ENCODE peak calls at places on chromosomes 4 and X, in seven cellular contexts. V is HEK293T, S is WTC11, O is K562, K is HCT116, B is HepG2, C is GM12878. Q is an unnamed sample.

GRCh38 chrX:22922961-22923360 is 76.8 kb upstream of the DDX53 start:
- DNase-seq in K (no peak), S (no peak), O (no peak), B (no peak), V (no peak), C (no peak), Q (no peak)

GRCh38 chrX:86946569-86946968 is 571.0 kb upstream of the KLHL4 start:
- DNase-seq in O (peak; percentile 7), B (peak; percentile 30), S (peak; percentile 17), V (peak; percentile 18), K (no peak), C (peak; percentile 1), Q (no peak)

GRCh38 chr4:38857354-38858096 is 908 bp upstream of the TLR6 start:
- DNase-seq in V (no peak), K (peak; percentile 92), O (no peak), S (no peak), C (peak; percentile 82), B (no peak), Q (no peak)

GRCh38 chr4:185513489-185514181 is 21.7 kb downstream of the PDLIM3 start:
- DNase-seq in O (no peak), S (no peak), B (peak; percentile 73), K (no peak), V (no peak), C (peak; percentile 2), Q (no peak)

GRCh38 chrX:362351-362750 is 24.4 kb downstream of the PPP2R3B start:
- DNase-seq in B (no peak), O (no peak), K (no peak), C (no peak), V (no peak), S (no peak), Q (no peak)

GRCh38 chr4:189143255-189143654 is 797.4 kb upstream of the FRG1 start:
- DNase-seq in V (no peak), S (no peak), O (no peak), C (no peak), K (peak; percentile 43), B (no peak), Q (no peak)

GRCh38 chrX:74371823-74372222 is 49.5 kb upstream of the SLC16A2 start:
- DNase-seq in B (no peak), O (no peak), V (no peak), C (no peak), S (no peak), K (no peak), Q (no peak)

GRCh38 chr4:34183916-34184315 is 2060.4 kb downstream of the ARAP2 start:
- DNase-seq in O (no peak), S (no peak), V (peak; percentile 3), B (no peak), K (no peak), C (no peak), Q (no peak)

GRCh38 chr4:52983563-52984303 is 121.6 kb downstream of the RASL11B start:
- DNase-seq in B (peak; percentile 67), C (no peak), S (no peak), K (peak; percentile 50), V (peak; percentile 35), O (peak; percentile 49), Q (no peak)

GRCh38 chr4:91304292-91304691 is 999.5 kb upstream of the GRID2 start:
- DNase-seq in V (no peak), K (no peak), C (no peak), B (no peak), S (no peak), O (no peak), Q (no peak)

GRCh38 chrX:134174859-134175258 is 62.1 kb upstream of the CCDC160 start:
- DNase-seq in S (peak; percentile 65), K (no peak), B (no peak), O (no peak), V (no peak), C (no peak), Q (peak; percentile 39)

GRCh38 chr4:8694226-8694625 is 101.7 kb downstream of the CPZ start:
- DNase-seq in O (no peak), S (no peak), K (no peak), B (no peak), C (no peak), V (no peak), Q (no peak)

GRCh38 chr4:115972967-115973366 is 859.5 kb upstream of the NDST4 start:
- DNase-seq in K (no peak), O (no peak), B (no peak), C (no peak), S (no peak), V (no peak), Q (no peak)

GRCh38 chr4:30912098-30912719 is 192.0 kb downstream of the PCDH7 start:
- DNase-seq in V (no peak), O (no peak), B (no peak), S (no peak), K (no peak), C (no peak), Q (no peak)

GRCh38 chr4:11505225-11505971 is 76.7 kb upstream of the HS3ST1 start:
- DNase-seq in O (no peak), S (no peak), C (no peak), V (no peak), K (peak; percentile 99), B (no peak), Q (no peak)

GRCh38 chr4:123743821-123744220 is 347.2 kb downstream of the SPRY1 start:
- DNase-seq in B (no peak), C (no peak), O (no peak), S (no peak), K (no peak), V (no peak), Q (no peak)

GRCh38 chrX:53471346-53471745 is 37.2 kb upstream of the HSD17B10 start:
- DNase-seq in V (no peak), O (peak; percentile 6), S (no peak), K (no peak), B (no peak), C (no peak), Q (no peak)

GRCh38 chrX:13911581-13911980 is 94.7 kb upstream of the GPM6B start:
- DNase-seq in S (no peak), V (no peak), C (no peak), B (no peak), K (no peak), O (no peak), Q (no peak)

GRCh38 chr4:91373546-91373945 is 930.2 kb upstream of the GRID2 start:
- DNase-seq in V (no peak), B (no peak), K (no peak), O (no peak), S (no peak), C (no peak), Q (no peak)

GRCh38 chr4:100728861-100729260 is 211.0 kb upstream of the EMCN start:
- DNase-seq in K (no peak), C (no peak), V (no peak), S (no peak), O (no peak), B (no peak), Q (no peak)

GRCh38 chrX:21738145-21738949 is 19.6 kb downstream of the SMPX start:
- DNase-seq in K (no peak), C (no peak), O (no peak), S (peak; percentile 70), V (peak; percentile 75), B (no peak), Q (peak; percentile 21)

GRCh38 chr4:140243345-140243753 is 89.4 kb upstream of the MAML3 start:
- DNase-seq in K (no peak), V (no peak), S (no peak), C (peak; percentile 26), B (no peak), O (no peak), Q (no peak)

GRCh38 chr4:122672091-122672490 is 51.2 kb upstream of the IL21 start:
- DNase-seq in S (no peak), O (no peak), K (no peak), C (no peak), B (no peak), V (no peak), Q (no peak)

GRCh38 chrX:68934421-68934820 is 105.6 kb downstream of the EFNB1 start:
- DNase-seq in B (no peak), C (no peak), O (no peak), K (no peak), V (no peak), S (no peak), Q (no peak)

GRCh38 chrX:19448077-19448476 is 67.2 kb downstream of the MAP3K15 start:
- DNase-seq in V (no peak), S (no peak), C (no peak), O (no peak), B (peak; percentile 15), K (no peak), Q (no peak)

DNA sequence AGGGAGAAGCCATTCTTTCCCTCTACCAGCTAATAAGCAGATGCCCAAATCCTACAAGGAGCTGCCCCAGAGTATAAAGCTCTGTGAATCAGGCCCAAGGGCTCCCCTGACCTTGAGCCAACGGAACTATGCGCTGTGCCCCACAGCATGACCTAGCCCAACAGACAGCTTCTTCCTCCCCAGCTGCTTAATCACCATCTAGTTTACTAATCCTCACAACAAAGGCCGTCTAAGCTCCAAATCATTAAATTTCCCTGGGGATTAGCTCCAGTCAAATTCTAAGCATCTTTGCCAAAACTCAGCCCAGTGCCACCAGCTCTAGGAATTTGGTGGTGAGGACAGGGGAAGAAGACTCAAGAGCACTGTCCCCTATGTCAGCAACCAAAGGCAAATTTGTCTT is 113.1 kb downstream of the SHROOM4 start:
- DNase-seq in S (no peak), C (no peak), B (no peak), O (no peak), V (no peak), K (no peak), Q (no peak)
- TF ChIP-seq SP1 in S (no peak), C (no peak), B (no peak), O (no peak), V (no peak), K (no peak), Q (no peak)

GRCh38 chr4:3463556-3464348 is 646 bp downstream of the DOK7 start:
- DNase-seq in K (no peak), S (no peak), C (no peak), B (no peak), V (no peak), O (no peak), Q (no peak)

GRCh38 chr4:3460926-3461325 is 2.2 kb upstream of the DOK7 start:
- DNase-seq in O (no peak), K (no peak), B (no peak), S (no peak), V (no peak), C (no peak), Q (no peak)

GRCh38 chr4:3462790-3463415 is at the start of gene DOK7:
- DNase-seq in K (no peak), O (peak; percentile 81), B (no peak), C (no peak), V (peak; percentile 45), S (peak; percentile 44), Q (no peak)

GRCh38 chr4:3462321-3462789 is 751 bp upstream of the DOK7 start:
- DNase-seq in V (no peak), C (no peak), S (no peak), K (no peak), B (peak; percentile 40), O (no peak), Q (no peak)

GRCh38 chr4:3461515-3462291 is 1.4 kb upstream of the DOK7 start:
- DNase-seq in V (no peak), K (no peak), B (no peak), C (no peak), S (no peak), O (no peak), Q (no peak)
- TF ChIP-seq SP1 in V (no peak), K (no peak), B (no peak), C (no peak), S (no peak), O (no peak), Q (no peak)

GRCh38 chr4:154490589-154491340 is 834 bp downstream of the DCHS2 start:
- DNase-seq in B (no peak), V (no peak), O (no peak), K (no peak), S (peak; percentile 55), C (no peak), Q (no peak)
- TF ChIP-seq SP1 in B (no peak), V (no peak), O (no peak), K (no peak), S (peak; percentile 22), C (no peak), Q (no peak)

GRCh38 chr4:1997712-1998111 is 11.1 kb downstream of the NELFA start:
- DNase-seq in K (no peak), V (no peak), O (no peak), B (no peak), C (no peak), S (no peak), Q (no peak)
- TF ChIP-seq SP1 in K (no peak), V (no peak), O (no peak), B (no peak), C (no peak), S (no peak), Q (no peak)

Q was measured in H1.